ENCODE peak calls at places on chromosomes 4 and X, in ten cellular contexts. S is GM23338; J is endodermal cell; I is hippocampal formation; Z is GDM1; Q is LoVo; N is progenitor cell of endocrine pancreas; O is pulmonary artery endothelial cell; E is WTC11; D is CD4-positive, CD25-positive, alpha-beta regulatory T cell. R is an unnamed sample.

GRCh38 chrX:85115252-85115651 is 111.6 kb downstream of the APOOL start:
- DNase-seq in E (no peak), S (no peak), O (no peak), Q (no peak), N (no peak), J (no peak), Z (no peak), D (no peak), I (no peak), R (no peak)

GRCh38 chr4:107719211-107719926 is 665 bp downstream of the PAPSS1 start:
- DNase-seq in N (no peak), I (peak), Z (no peak), O (no peak), D (no peak), S (peak), Q (peak), E (no peak), J (peak), R (no peak)

GRCh38 chr4:77586953-77587383 is 18.7 kb upstream of the CXCL13 start:
- DNase-seq in N (no peak), Q (no peak), I (no peak), E (no peak), D (peak), Z (peak), S (no peak), O (no peak), J (no peak), R (no peak)

GRCh38 chrX:16807548-16807947 is 21.3 kb downstream of the TXLNG start:
- DNase-seq in Q (no peak), S (peak), J (peak), D (no peak), Z (no peak), I (no peak), N (no peak), O (no peak), E (no peak), R (no peak)

GRCh38 chr4:163523791-163524365 is 29.4 kb downstream of the TMA16 start:
- DNase-seq in S (no peak), Z (no peak), J (no peak), O (no peak), I (no peak), Q (no peak), E (no peak), N (no peak), D (no peak), R (no peak)

GRCh38 chr4:42397256-42397634 is at the start of gene SHISA3:
- DNase-seq in Z (no peak), I (no peak), E (peak), J (peak), Q (no peak), S (peak), D (peak), N (no peak), O (no peak), R (no peak)

GRCh38 chr4:81314196-81314896 is 99.3 kb upstream of the PRKG2 start:
- DNase-seq in I (no peak), O (no peak), S (no peak), Q (peak), D (no peak), Z (no peak), J (no peak), E (no peak), N (no peak), R (no peak)

GRCh38 chr4:16752150-16752549 is 146.3 kb downstream of the LDB2 start:
- DNase-seq in I (no peak), N (no peak), S (peak), J (no peak), D (no peak), Q (no peak), O (no peak), Z (no peak), E (no peak), R (no peak)

GRCh38 chr4:76943790-76944189 is 5.8 kb upstream of the SEPTIN11 start:
- DNase-seq in S (no peak), I (peak), O (no peak), N (no peak), Q (no peak), J (no peak), E (no peak), D (no peak), Z (no peak), R (no peak)

GRCh38 chrX:74450803-74451449 is 29.6 kb downstream of the SLC16A2 start:
- DNase-seq in S (no peak), I (no peak), D (no peak), J (no peak), N (no peak), E (no peak), Q (peak), O (no peak), Z (no peak), R (no peak)

GRCh38 chrX:128294198-128294597 is 242.0 kb upstream of the ACTRT1 start:
- DNase-seq in N (no peak), O (no peak), D (no peak), J (no peak), S (no peak), I (no peak), Q (no peak), E (no peak), Z (no peak), R (no peak)

GRCh38 chr4:157300678-157301077 is 80.2 kb downstream of the GRIA2 start:
- DNase-seq in O (no peak), Z (no peak), Q (no peak), J (no peak), N (no peak), D (no peak), S (no peak), I (no peak), E (no peak), R (no peak)

GRCh38 chr4:139808381-139809206 is 143.0 kb downstream of the MGST2 start:
- DNase-seq in Z (peak), I (no peak), O (no peak), D (no peak), S (no peak), Q (no peak), E (no peak), N (no peak), J (no peak), R (no peak)

GRCh38 chr4:1200425-1201035 is 28.1 kb upstream of the SPON2 start:
- DNase-seq in E (peak), Q (no peak), D (peak), N (no peak), I (no peak), S (no peak), O (no peak), Z (no peak), J (peak), R (peak)

GRCh38 chr4:78299565-78299972 is 242.4 kb downstream of the FRAS1 start:
- DNase-seq in Q (no peak), I (no peak), N (no peak), J (no peak), O (no peak), S (no peak), D (no peak), E (no peak), Z (no peak), R (no peak)

GRCh38 chr4:86498560-86499166 is 95.5 kb upstream of the PTPN13 start:
- DNase-seq in S (peak), J (no peak), D (peak), E (no peak), I (no peak), Q (peak), Z (peak), O (no peak), N (no peak), R (no peak)

GRCh38 chrX:135275973-135276372 is 24.1 kb downstream of the ETDA start:
- DNase-seq in S (no peak), I (no peak), D (no peak), J (no peak), N (no peak), O (no peak), Q (no peak), E (no peak), Z (no peak), R (no peak)

R was measured in esophagus muscularis mucosa.